ENCODE peak calls at places on chromosomes 6 and 20, in five cellular contexts. U, X, M, Y and K are unnamed samples.

GRCh38 chr20:38723069-38723981 is 961 bp upstream of the SLC32A1 start:
- DNase-seq in X (no peak), Y (no peak), M (no peak), U (no peak), K (no peak)

GRCh38 chr6:33740204-33740608 is 6.5 kb downstream of the IP6K3 start:
- DNase-seq in Y (no peak), M (no peak), X (no peak), U (no peak), K (no peak)

GRCh38 chr20:62832212-62832922 is 15.5 kb downstream of the COL9A3 start:
- DNase-seq in M (peak; percentile 55), U (no peak), Y (no peak), X (no peak), K (no peak)

GRCh38 chr20:63132131-63132714 is 83.7 kb downstream of the YTHDF1 start:
- DNase-seq in U (peak; percentile 76), Y (no peak), M (no peak), X (no peak), K (no peak)

GRCh38 chr6:1574083-1574761 is 35.5 kb upstream of the FOXC1 start:
- DNase-seq in Y (no peak), M (no peak), X (no peak), U (no peak), K (no peak)

GRCh38 chr6:55524441-55524840 is 54.6 kb downstream of the HMGCLL1 start:
- DNase-seq in X (no peak), U (no peak), Y (no peak), M (no peak), K (no peak)

GRCh38 chr6:159887146-159887545 is 3.6 kb upstream of the MAS1 start:
- DNase-seq in Y (no peak), M (no peak), U (peak; percentile 65), X (no peak), K (no peak)

GRCh38 chr20:62726276-62726675 is 17.6 kb downstream of the NTSR1 start:
- DNase-seq in U (no peak), X (no peak), M (no peak), Y (no peak), K (no peak)

GRCh38 chr6:121055572-121056163 is 278.6 kb downstream of the TBC1D32 start:
- DNase-seq in U (no peak), M (no peak), X (no peak), Y (no peak), K (no peak)

GRCh38 chr6:44304282-44305199 is 8.6 kb downstream of the AARS2 start:
- DNase-seq in X (no peak), M (peak; percentile 64), Y (no peak), U (no peak), K (no peak)

GRCh38 chr20:40883097-40883496 is 145.5 kb upstream of the TOP1 start:
- DNase-seq in X (no peak), U (no peak), Y (no peak), M (peak; percentile 67), K (no peak)

GRCh38 chr6:125943528-125944433 is 12.8 kb upstream of the HINT3 start:
- DNase-seq in M (no peak), X (no peak), Y (no peak), U (no peak), K (no peak)

GRCh38 chr6:13710552-13711383 is 867 bp downstream of the RANBP9 start:
- DNase-seq in X (peak; percentile 29), M (peak; percentile 52), Y (no peak), U (peak; percentile 83), K (no peak)

GRCh38 chr20:44112889-44113641 is 73.9 kb downstream of the JPH2 start:
- DNase-seq in X (no peak), M (no peak), U (no peak), Y (no peak), K (no peak)

GRCh38 chr6:84762941-84763396 is 1.4 kb downstream of the TBX18 start:
- DNase-seq in M (peak; percentile 22), X (no peak), U (peak; percentile 80), Y (no peak), K (no peak)

GRCh38 chr20:48877299-48877698 is 44.2 kb upstream of the ARFGEF2 start:
- DNase-seq in X (peak; percentile 34), Y (no peak), U (no peak), M (no peak), K (no peak)

GRCh38 chr6:152189736-152190135 is 382.3 kb downstream of the ESR1 start:
- DNase-seq in U (no peak), M (no peak), X (no peak), Y (no peak), K (no peak)

GRCh38 chr6:142372348-142372747 is 70.5 kb downstream of the ADGRG6 start:
- DNase-seq in Y (no peak), M (no peak), U (no peak), X (no peak), K (peak; percentile 60)

GRCh38 chr6:13292774-13293173 is 35.6 kb downstream of the TBC1D7 start:
- DNase-seq in X (no peak), U (peak; percentile 44), M (no peak), Y (peak; percentile 36), K (no peak)

GRCh38 chr6:155177369-155177961 is 86.3 kb upstream of the CLDN20 start:
- DNase-seq in Y (no peak), X (peak; percentile 38), M (peak; percentile 66), U (no peak), K (no peak)

GRCh38 chr6:37535701-37536461 is 36.2 kb upstream of the CCDC167 start:
- DNase-seq in M (peak; percentile 32), Y (no peak), U (no peak), X (no peak), K (no peak)

GRCh38 chr6:11852061-11852619 is 73.5 kb upstream of the ADTRP start:
- DNase-seq in Y (no peak), U (no peak), M (no peak), X (no peak), K (no peak)

GRCh38 chr20:38536310-38536709 is 44.7 kb upstream of the ADIG start:
- DNase-seq in X (no peak), Y (no peak), M (no peak), U (no peak), K (no peak)

GRCh38 chr20:3406481-3407425 is 716 bp downstream of the DNAAF9 start:
- DNase-seq in M (peak; percentile 18), U (peak; percentile 87), Y (peak; percentile 66), X (peak; percentile 43), K (no peak)

GRCh38 chr20:46179811-46180326 is 61.8 kb downstream of the CD40 start:
- DNase-seq in M (peak; percentile 49), X (no peak), U (no peak), Y (no peak), K (no peak)

GRCh38 chr6:40471243-40471642 is 115.9 kb downstream of the LRFN2 start:
- DNase-seq in X (no peak), Y (no peak), M (no peak), U (no peak), K (no peak)

GRCh38 chr20:38139156-38139912 is 25.7 kb downstream of the TGM2 start:
- DNase-seq in M (no peak), U (no peak), X (no peak), Y (no peak), K (no peak)

GRCh38 chr6:32070814-32071466 is 32.7 kb downstream of the CYP21A2 start:
- DNase-seq in M (no peak), U (no peak), Y (peak; percentile 84), X (peak; percentile 58), K (no peak)

GRCh38 chr20:3710703-3711417 is 1.5 kb downstream of the SIGLEC1 start:
- DNase-seq in M (peak; percentile 80), X (peak; percentile 50), U (peak; percentile 91), Y (peak; percentile 73), K (no peak)

GRCh38 chr20:45833883-45834796 is 541 bp downstream of the SNX21 start:
- DNase-seq in U (peak; percentile 86), Y (peak; percentile 78), X (peak; percentile 73), M (peak; percentile 63), K (no peak)

GRCh38 chr20:22716824-22717351 is 132.5 kb upstream of the FOXA2 start:
- DNase-seq in X (no peak), U (no peak), Y (no peak), M (no peak), K (no peak)

GRCh38 chr6:57158658-57159057 is 13.5 kb upstream of the BAG2 start:
- DNase-seq in M (no peak), X (no peak), Y (no peak), U (no peak), K (no peak)

GRCh38 chr20:8309638-8310037 is 177.6 kb downstream of the PLCB1 start:
- DNase-seq in Y (no peak), X (no peak), M (no peak), U (no peak), K (peak; percentile 42)

GRCh38 chr6:52595796-52596130 is 18.9 kb upstream of the TRAM2 start:
- DNase-seq in U (no peak), Y (no peak), X (no peak), M (peak; percentile 67), K (no peak)

DNA sequence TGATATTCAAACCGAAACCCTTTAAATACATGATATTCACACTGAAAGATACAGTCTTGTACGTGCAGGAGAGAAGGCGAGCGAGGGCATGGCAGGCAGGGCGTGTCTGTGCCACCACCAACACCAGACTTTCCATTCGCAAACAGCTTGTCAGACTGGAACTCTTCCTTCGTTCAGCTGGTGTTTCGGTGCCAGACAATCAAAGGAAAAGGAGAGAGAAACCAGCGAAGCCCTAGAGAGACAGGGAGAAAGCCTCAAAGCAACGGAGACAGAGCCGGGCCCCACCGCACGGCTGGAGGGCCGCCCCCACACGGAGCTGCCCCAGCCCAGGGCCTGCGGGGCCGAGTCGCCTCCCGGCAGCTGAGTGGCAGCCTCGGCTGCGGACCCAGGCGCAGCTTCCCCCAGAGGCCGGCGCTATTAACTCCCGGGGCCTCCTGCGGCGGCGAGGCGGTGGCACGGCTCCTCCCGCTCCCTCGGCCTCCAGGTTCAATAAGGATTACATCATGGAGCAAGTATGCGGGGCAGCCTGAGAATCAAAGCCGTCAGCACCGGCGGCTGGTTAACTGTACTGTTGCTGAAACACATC is 32.1 kb upstream of the NR2E1 start:
- DNase-seq in U (no peak), Y (no peak), M (peak; percentile 82), X (no peak), K (peak; percentile 36)
- TF ChIP-seq CTCF in U (no peak), Y (peak; percentile 41), M (peak; percentile 16), X (no peak), K (no peak)

DNA sequence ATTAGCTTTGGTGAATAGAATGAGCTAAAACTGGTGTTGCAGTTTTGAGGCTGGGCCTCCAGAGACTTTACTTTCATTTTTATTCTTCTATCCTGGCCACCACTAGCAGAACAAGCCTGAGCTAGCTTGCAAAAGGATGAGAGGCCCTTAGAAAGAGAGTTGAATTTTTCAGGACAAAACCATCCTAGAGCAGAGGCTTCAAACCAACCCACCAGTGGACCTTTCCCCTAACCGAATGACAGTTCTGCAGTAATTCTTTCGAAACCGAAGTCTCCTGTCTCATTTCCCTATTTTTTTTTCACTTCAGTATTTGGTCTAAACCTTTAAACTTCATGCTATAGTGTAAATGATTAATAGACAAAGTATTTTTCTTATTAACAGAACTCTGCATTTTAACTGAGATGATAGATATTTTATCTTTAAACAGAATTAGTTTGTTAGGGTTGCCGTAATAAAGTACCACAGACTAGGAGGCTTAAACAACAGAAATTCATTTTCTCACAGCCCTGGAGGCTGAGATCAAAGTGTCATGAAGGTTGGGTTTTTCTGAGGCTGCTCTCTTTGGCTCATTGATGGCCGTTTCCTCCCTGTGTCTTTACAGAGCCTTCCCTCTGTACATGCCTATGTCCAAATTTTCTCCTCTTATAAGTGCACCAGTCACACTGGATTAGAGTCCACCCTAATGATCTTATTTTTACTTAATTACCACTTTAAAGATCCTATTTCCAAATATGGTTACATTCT is 80.6 kb upstream of the PAK5 start:
- DNase-seq in Y (no peak), U (no peak), X (no peak), M (no peak), K (no peak)
- H3K4me3 ChIP-seq in Y (no peak overlapping the region), U (no peak overlapping the region), X (no peak overlapping the region), M (no peak overlapping the region), K (no peak overlapping the region)

GRCh38 chr6:35061651-35062410 is 79.3 kb downstream of the TCP11 start:
- DNase-seq in U (no peak), M (no peak), Y (no peak), X (no peak), K (no peak)
- TF ChIP-seq CTCF in U (no peak), M (no peak), Y (no peak), X (no peak), K (no peak)

GRCh38 chr6:138972226-138972665 is 15.8 kb downstream of the REPS1 start:
- DNase-seq in U (no peak), Y (no peak), X (no peak), M (peak; percentile 9), K (no peak)
- H3K4me3 ChIP-seq in U (no peak overlapping the region), Y (no peak overlapping the region), X (no peak overlapping the region), M (peak overlapping the region; percentile 32), K (no peak overlapping the region)